ENCODE peak calls at places on chromosome 20, in nine cellular contexts. P is GM10248, I is AG10803, D is AG04449, S is activated B cell treated with CpG ODN at 0.5 μM for 24 hours, U is lower lobe of right lung, F is fibroblast of lung, L is fibroblast of the aortic adventitia, A is tibial nerve. T is an unnamed sample.

GRCh38 chr20:36070451-36070850 is 84.1 kb upstream of the EPB41L1 start:
- DNase-seq in P (no peak), I (no peak), D (no peak), S (no peak), U (no peak), F (no peak), L (no peak), A (peak), T (no peak)

GRCh38 chr20:44832724-44833123 is 22.4 kb upstream of the RIMS4 start:
- DNase-seq in P (no peak), I (peak), D (no peak), S (no peak), U (no peak), F (no peak), L (peak), A (no peak), T (no peak)

GRCh38 chr20:20358801-20359200 is 9.1 kb upstream of the INSM1 start:
- DNase-seq in P (no peak), I (no peak), D (no peak), S (no peak), U (no peak), F (no peak), L (no peak), A (no peak), T (no peak)

GRCh38 chr20:52852695-52853094 is 119.5 kb upstream of the TSHZ2 start:
- DNase-seq in P (no peak), I (no peak), D (no peak), S (no peak), U (no peak), F (peak), L (no peak), A (no peak), T (no peak)

GRCh38 chr20:43955244-43956191 is 40.9 kb downstream of the TOX2 start:
- DNase-seq in P (peak), I (peak), D (peak), S (peak), U (no peak), F (peak), L (peak), A (no peak), T (peak)

GRCh38 chr20:16241911-16242310 is 331.3 kb downstream of the KIF16B start:
- DNase-seq in P (no peak), I (no peak), D (no peak), S (no peak), U (no peak), F (no peak), L (no peak), A (no peak), T (no peak)

GRCh38 chr20:59697082-59697481 is 92.7 kb downstream of the PHACTR3 start:
- DNase-seq in P (no peak), I (no peak), D (no peak), S (no peak), U (no peak), F (no peak), L (no peak), A (no peak), T (no peak)

GRCh38 chr20:16381444-16381843 is 191.8 kb downstream of the KIF16B start:
- DNase-seq in P (no peak), I (no peak), D (no peak), S (no peak), U (no peak), F (no peak), L (no peak), A (no peak), T (no peak)

GRCh38 chr20:4617484-4617883 is 104.2 kb upstream of the PRND start:
- DNase-seq in P (no peak), I (no peak), D (no peak), S (no peak), U (no peak), F (no peak), L (no peak), A (no peak), T (no peak)

GRCh38 chr20:46929902-46930301 is 35.3 kb downstream of the EYA2 start:
- DNase-seq in P (no peak), I (no peak), D (no peak), S (no peak), U (no peak), F (no peak), L (no peak), A (no peak), T (no peak)

GRCh38 chr20:44019638-44020335 is 105.1 kb downstream of the TOX2 start:
- DNase-seq in P (no peak), I (peak), D (no peak), S (no peak), U (no peak), F (peak), L (peak), A (no peak), T (no peak)

GRCh38 chr20:5153612-5154542 is 27.1 kb downstream of the CDS2 start:
- DNase-seq in P (no peak), I (no peak), D (no peak), S (no peak), U (no peak), F (no peak), L (no peak), A (no peak), T (no peak)

GRCh38 chr20:50759678-50760077 is 28.3 kb downstream of the PARD6B start:
- DNase-seq in P (no peak), I (no peak), D (no peak), S (no peak), U (no peak), F (no peak), L (no peak), A (no peak), T (no peak)

GRCh38 chr20:6630494-6630893 is 137.0 kb upstream of the BMP2 start:
- DNase-seq in P (no peak), I (no peak), D (no peak), S (no peak), U (no peak), F (no peak), L (no peak), A (no peak), T (no peak)

GRCh38 chr20:6622041-6622440 is 145.4 kb upstream of the BMP2 start:
- DNase-seq in P (no peak), I (peak), D (no peak), S (no peak), U (no peak), F (no peak), L (peak), A (no peak), T (no peak)

GRCh38 chr20:6629564-6629963 is 137.9 kb upstream of the BMP2 start:
- DNase-seq in P (no peak), I (no peak), D (no peak), S (no peak), U (no peak), F (no peak), L (no peak), A (no peak), T (no peak)

GRCh38 chr20:6623989-6624388 is 143.5 kb upstream of the BMP2 start:
- DNase-seq in P (peak), I (no peak), D (no peak), S (no peak), U (no peak), F (no peak), L (no peak), A (no peak), T (no peak)

GRCh38 chr20:6626805-6627204 is 140.7 kb upstream of the BMP2 start:
- DNase-seq in P (no peak), I (no peak), D (no peak), S (no peak), U (no peak), F (no peak), L (no peak), A (no peak), T (no peak)
- TF ChIP-seq CTCF in P (no peak), I (no peak), D (no peak), S (no peak), U (no peak), F (no peak), L (no peak), A (no peak), T (no peak)

DNA sequence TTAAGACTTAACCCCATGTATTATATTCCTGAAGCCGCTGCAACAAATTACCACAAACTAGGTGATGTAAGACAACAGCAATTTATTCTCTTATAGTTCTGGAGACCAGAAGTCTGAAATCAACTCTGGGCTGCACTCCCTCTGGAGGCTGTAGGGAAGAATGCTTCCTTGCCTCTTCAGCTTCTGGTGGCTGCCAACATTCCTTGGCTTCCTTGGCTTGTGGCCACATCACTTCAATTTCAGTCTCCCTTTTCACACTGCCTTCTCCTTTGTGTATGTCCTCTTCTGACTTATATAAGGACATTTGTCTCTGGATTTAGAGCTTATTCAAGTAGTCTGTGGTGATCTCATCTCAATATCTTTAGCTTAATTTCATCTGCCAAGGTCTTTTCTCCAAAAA is 141.6 kb downstream of the DHX35 start:
- DNase-seq in P (no peak), I (peak), D (no peak), S (no peak), U (no peak), F (peak), L (peak), A (no peak), T (no peak)
- TF ChIP-seq CTCF in P (no peak), I (peak), D (no peak), S (no peak), U (no peak), F (peak), L (peak), A (no peak), T (no peak)

GRCh38 chr20:62636446-62636845 is 5.9 kb upstream of the SLCO4A1 start:
- DNase-seq in P (no peak), I (no peak), D (no peak), S (no peak), U (no peak), F (no peak), L (no peak), A (no peak), T (no peak)
- TF ChIP-seq CTCF in P (no peak), I (no peak), D (no peak), S (no peak), U (no peak), F (no peak), L (no peak), A (no peak), T (no peak)

GRCh38 chr20:13059398-13060136 is 50.8 kb downstream of the SPTLC3 start:
- DNase-seq in P (no peak), I (no peak), D (no peak), S (no peak), U (no peak), F (no peak), L (no peak), A (no peak), T (no peak)
- TF ChIP-seq CTCF in P (no peak), I (no peak), D (no peak), S (no peak), U (no peak), F (no peak), L (no peak), A (no peak), T (no peak)

DNA sequence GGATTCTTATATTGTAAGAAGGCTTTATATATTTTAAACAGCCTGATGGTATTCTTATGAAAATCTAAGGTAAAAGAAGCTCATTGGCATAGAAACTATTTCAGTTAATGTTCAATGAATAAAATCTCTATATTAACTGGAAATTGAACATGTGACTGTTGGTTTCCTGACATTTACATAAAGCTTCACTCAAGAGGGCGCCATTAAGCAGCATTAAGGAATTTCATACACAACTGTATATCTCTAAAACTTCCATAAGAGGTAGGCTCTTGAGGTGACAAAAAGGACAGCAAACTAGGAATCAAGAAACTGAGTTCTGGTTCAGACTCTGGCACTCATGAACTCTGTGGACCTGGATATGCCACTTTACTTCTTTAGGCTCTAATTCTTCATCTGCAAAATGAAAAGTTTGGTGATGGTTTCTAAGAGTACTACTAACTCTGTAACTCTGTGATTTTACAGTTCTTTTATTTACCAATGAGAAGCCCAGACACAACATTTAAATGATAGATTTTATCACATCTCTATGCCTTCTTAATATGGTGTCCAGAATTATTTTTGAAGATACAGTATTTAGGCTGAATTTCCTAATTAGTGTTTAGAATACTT is 147.5 kb downstream of the FLRT3 start:
- DNase-seq in P (no peak), I (peak), D (peak), S (no peak), U (no peak), F (peak), L (peak), A (no peak), T (no peak)
- TF ChIP-seq CTCF in P (no peak), I (peak), D (peak), S (no peak), U (no peak), F (peak), L (peak), A (no peak), T (no peak)

DNA sequence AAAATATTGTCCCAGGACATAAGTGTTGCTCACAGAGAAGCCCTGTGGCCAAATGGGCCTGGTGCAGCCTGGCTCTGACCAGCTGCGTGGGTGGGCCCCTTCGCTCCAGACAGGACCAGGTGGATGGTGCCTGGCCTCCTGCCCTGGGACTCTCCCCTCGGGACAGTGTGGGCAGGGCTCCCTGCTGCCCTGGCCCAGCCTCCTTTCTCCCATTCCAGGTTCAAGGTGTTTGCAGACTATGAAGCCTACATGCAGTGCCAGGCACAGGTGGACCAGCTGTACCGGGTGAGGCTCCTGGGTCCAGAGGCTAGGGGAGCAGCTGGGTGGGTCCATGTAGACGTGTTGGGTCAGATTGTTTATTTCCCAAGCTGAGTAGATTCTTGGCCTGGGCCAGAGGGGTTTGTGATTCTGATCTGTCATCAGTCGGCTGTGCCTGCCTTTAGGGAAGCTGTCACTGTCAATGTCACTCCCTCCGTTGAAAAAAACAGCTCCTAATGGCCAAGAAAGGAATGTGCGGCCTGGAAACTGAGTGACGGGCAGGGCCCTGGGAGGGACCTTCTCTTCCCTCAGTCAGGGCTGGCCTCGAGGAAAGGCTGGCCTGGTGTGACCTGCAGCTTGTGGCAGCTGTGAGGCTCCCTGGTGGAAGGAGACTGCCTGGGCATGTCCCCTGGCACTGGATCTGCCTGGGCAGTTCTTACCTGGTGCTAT is 47.7 kb downstream of the PYGB start:
- DNase-seq in P (no peak), I (peak), D (no peak), S (no peak), U (no peak), F (no peak), L (no peak), A (no peak), T (no peak)
- TF ChIP-seq CTCF in P (no peak), I (no peak), D (no peak), S (no peak), U (no peak), F (no peak), L (no peak), A (no peak), T (no peak)